ENCODE peak calls at places on chromosomes 12 and 14, in seven cellular contexts. I, K, P, Q, S, B and H are unnamed samples. For H3K4me1 and H3K36me3, the result is how much of the 10 kb centered on the place peaks cover.

GRCh38 chr12:6039894-6040601 is 84.4 kb downstream of the VWF start:
- DNase-seq in I (no peak), K (peak), P (peak), Q (no peak), S (peak), B (peak), H (no peak)

GRCh38 chr12:4148418-4149056 is 125.0 kb upstream of the CCND2 start:
- DNase-seq in I (no peak), K (peak), P (no peak), Q (peak), S (no peak), B (peak), H (peak)

GRCh38 chr14:99519931-99520421 is 38.8 kb downstream of the CCNK start:
- DNase-seq in I (peak), K (no peak), P (no peak), Q (no peak), S (no peak), B (no peak), H (no peak)

GRCh38 chr12:76696186-76696585 is 67.7 kb upstream of the ZDHHC17 start:
- DNase-seq in I (no peak), K (no peak), P (no peak), Q (no peak), S (no peak), B (no peak), H (no peak)

GRCh38 chr14:24232645-24233537 is at the start of gene GMPR2:
- DNase-seq in I (no peak), K (peak), P (no peak), Q (no peak), S (no peak), B (peak), H (no peak)

GRCh38 chr12:47553266-47553665 is 152.6 kb downstream of the RPAP3 start:
- DNase-seq in I (no peak), K (no peak), P (no peak), Q (no peak), S (no peak), B (no peak), H (no peak)

GRCh38 chr14:24067133-24068082 is 4.0 kb upstream of the CPNE6 start:
- DNase-seq in I (peak), K (no peak), P (no peak), Q (no peak), S (no peak), B (no peak), H (no peak)

GRCh38 chr12:5556033-5556614 is 124.2 kb downstream of the NTF3 start:
- DNase-seq in I (no peak), K (no peak), P (peak), Q (no peak), S (peak), B (no peak), H (no peak)

GRCh38 chr12:2291182-2291832 is 238.5 kb downstream of the CACNA1C start:
- DNase-seq in I (no peak), K (no peak), P (peak), Q (no peak), S (peak), B (peak), H (no peak)

GRCh38 chr14:100709252-100709955 is 17.3 kb upstream of the DLK1 start:
- DNase-seq in I (no peak), K (no peak), P (peak), Q (no peak), S (peak), B (no peak), H (no peak)

GRCh38 chr12:53938276-53939140 is at the start of gene HOXC13:
- DNase-seq in I (peak), K (no peak), P (peak), Q (no peak), S (peak), B (peak), H (no peak)

GRCh38 chr12:4355843-4356327 is 23.6 kb downstream of the FGF23 start:
- DNase-seq in I (no peak), K (no peak), P (peak), Q (peak), S (peak), B (peak), H (peak)

GRCh38 chr14:90557516-90557915 is 160.7 kb downstream of the CALM1 start:
- DNase-seq in I (no peak), K (no peak), P (no peak), Q (no peak), S (no peak), B (no peak), H (no peak)

GRCh38 chr12:55925870-55926737 is 1.6 kb downstream of the PYM1 start:
- DNase-seq in I (no peak), K (no peak), P (no peak), Q (no peak), S (no peak), B (no peak), H (no peak)

GRCh38 chr12:40099423-40099853 is 6.4 kb downstream of the SLC2A13 start:
- DNase-seq in I (no peak), K (no peak), P (no peak), Q (no peak), S (no peak), B (no peak), H (no peak)

GRCh38 chr12:85834378-85834777 is 1.8 kb downstream of the RASSF9 start:
- DNase-seq in I (no peak), K (no peak), P (peak), Q (no peak), S (peak), B (no peak), H (no peak)

GRCh38 chr12:64653123-64653522 is 42.8 kb downstream of the RASSF3 start:
- DNase-seq in I (no peak), K (no peak), P (no peak), Q (no peak), S (no peak), B (no peak), H (no peak)
- H3K4me1 ChIP-seq in I (under half), K (under half), P (under half), Q (under half), S (under half), B (under half), H (half or more)

GRCh38 chr14:55071051-55071450 is 19.6 kb downstream of the MAPK1IP1L start:
- DNase-seq in I (no peak), K (no peak), P (no peak), Q (no peak), S (no peak), B (no peak), H (no peak)

GRCh38 chr14:55075628-55076027 is 24.2 kb downstream of the MAPK1IP1L start:
- DNase-seq in I (no peak), K (no peak), P (no peak), Q (no peak), S (no peak), B (no peak), H (no peak)

GRCh38 chr14:55073856-55074255 is 22.4 kb downstream of the MAPK1IP1L start:
- DNase-seq in I (no peak), K (no peak), P (peak), Q (no peak), S (no peak), B (no peak), H (no peak)

GRCh38 chr14:55074662-55075061 is 23.2 kb downstream of the MAPK1IP1L start:
- DNase-seq in I (no peak), K (no peak), P (no peak), Q (no peak), S (peak), B (no peak), H (no peak)

GRCh38 chr14:55071870-55072640 is 20.6 kb downstream of the MAPK1IP1L start:
- DNase-seq in I (no peak), K (no peak), P (peak), Q (no peak), S (no peak), B (peak), H (peak)
- H3K27ac ChIP-seq in I (peak), K (peak), P (peak), Q (peak), S (no peak), B (no peak), H (no peak)

GRCh38 chr12:122238861-122239260 is 13.0 kb upstream of the DIABLO start:
- DNase-seq in I (no peak), K (no peak), P (no peak), Q (no peak), S (no peak), B (no peak), H (no peak)

GRCh38 chr12:122245553-122245952 is 19.7 kb upstream of the DIABLO start:
- DNase-seq in I (no peak), K (no peak), P (no peak), Q (no peak), S (no peak), B (no peak), H (no peak)

GRCh38 chr12:122244565-122245371 is 18.9 kb upstream of the DIABLO start:
- DNase-seq in I (no peak), K (no peak), P (no peak), Q (no peak), S (no peak), B (no peak), H (peak)

DNA sequence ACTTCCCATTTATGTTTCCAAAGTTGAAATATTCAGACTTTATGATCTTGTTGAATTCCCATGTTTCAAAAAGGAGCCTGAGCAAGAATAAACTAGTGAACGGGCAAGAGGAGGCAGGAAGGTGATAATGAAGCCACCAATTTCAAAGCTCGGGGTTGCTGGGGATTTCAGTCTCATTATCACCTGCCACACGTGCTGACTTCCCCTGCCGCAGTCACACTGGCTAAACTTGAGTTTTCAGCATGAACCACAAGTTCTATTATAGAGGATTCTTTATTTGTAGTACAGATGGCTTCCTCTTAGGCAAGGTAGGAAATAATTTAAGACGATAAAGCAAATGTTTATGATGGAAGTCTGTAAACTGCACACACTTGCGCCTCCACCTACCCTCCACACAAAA is 18.1 kb upstream of the DIABLO start:
- DNase-seq in I (no peak), K (no peak), P (no peak), Q (no peak), S (no peak), B (no peak), H (peak)
- H3K36me3 ChIP-seq in I (under half), K (under half), P (under half), Q (under half), S (under half), B (under half), H (under half)

DNA sequence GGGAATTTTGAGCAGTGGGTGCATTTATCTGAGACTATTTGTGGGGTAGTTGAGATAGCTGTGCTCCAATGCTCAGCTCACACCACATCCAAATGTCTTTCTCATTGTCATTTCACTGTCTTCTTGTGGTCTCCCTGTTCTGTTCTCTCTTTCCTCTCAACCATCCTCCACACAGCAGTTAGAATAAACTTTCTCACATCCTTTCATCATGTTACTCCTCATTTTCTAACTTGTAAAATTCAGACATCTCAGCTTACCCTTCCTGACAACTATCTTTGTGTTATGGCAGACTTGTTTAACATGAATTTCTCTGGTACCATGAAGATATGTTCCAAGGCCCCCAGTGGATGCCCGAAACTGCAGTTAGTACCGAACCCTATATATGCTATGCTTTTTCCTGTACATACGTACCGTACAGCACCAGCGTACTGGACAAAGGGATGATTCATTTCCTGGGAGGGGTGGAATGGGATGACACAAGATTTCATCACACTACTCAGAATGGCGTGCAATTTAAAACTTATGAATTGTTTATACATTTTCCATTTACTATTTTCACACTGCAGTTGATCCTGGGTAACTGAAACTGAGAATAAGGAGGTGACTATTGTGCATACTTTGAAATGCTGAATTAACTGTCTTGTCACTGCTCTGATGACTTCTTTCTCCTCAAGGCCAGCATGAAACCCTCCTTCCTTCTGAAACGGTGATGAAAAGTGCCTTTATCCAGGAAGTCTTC is 177.1 kb upstream of the SLC38A2 start:
- DNase-seq in I (no peak), K (no peak), P (peak), Q (no peak), S (no peak), B (no peak), H (no peak)
- H3K4me1 ChIP-seq in I (half or more), K (under half), P (half or more), Q (under half), S (under half), B (under half), H (under half)

GRCh38 chr12:111405149-111405855 is 421 bp upstream of the SH2B3 start:
- DNase-seq in I (peak), K (peak), P (peak), Q (peak), S (peak), B (peak), H (peak)
- H3K27ac ChIP-seq in I (peak), K (peak), P (no peak), Q (peak), S (peak), B (no peak), H (peak)